ENCODE peak calls at places on chromosome 21, in eight cellular contexts. One of them, this sample, is unnamed. For H3K4me1, the result is how much of the 10 kb centered on the place peaks cover.

GRCh38 chr21:45019887-45020537 is 54.4 kb upstream of the ADARB1 start:
- DNase-seq in breast epithelium: no peak
- DNase-seq in esophagus squamous epithelium: no peak
- DNase-seq in tibial nerve: no peak
- DNase-seq in Peyer's patch: peak
- DNase-seq in HepG2: no peak
- DNase-seq in stomach: no peak
- DNase-seq in A549: no peak
- DNase-seq in this sample: no peak

GRCh38 chr21:34307991-34308532 is 55.7 kb upstream of the KCNE2 start:
- DNase-seq in A549: no peak
- DNase-seq in stomach: no peak
- DNase-seq in breast epithelium: no peak
- DNase-seq in Peyer's patch: no peak
- DNase-seq in HepG2: no peak
- DNase-seq in esophagus squamous epithelium: no peak
- DNase-seq in tibial nerve: no peak
- DNase-seq in this sample: no peak

GRCh38 chr21:29606613-29607012 is 307.9 kb downstream of the BACH1 start:
- DNase-seq in HepG2: no peak
- DNase-seq in Peyer's patch: no peak
- DNase-seq in stomach: no peak
- DNase-seq in tibial nerve: no peak
- DNase-seq in esophagus squamous epithelium: no peak
- DNase-seq in breast epithelium: no peak
- DNase-seq in A549: no peak
- DNase-seq in this sample: no peak

GRCh38 chr21:34205811-34206635 is 132.6 kb downstream of the MRPS6 start:
- DNase-seq in HepG2: no peak
- DNase-seq in breast epithelium: no peak
- DNase-seq in stomach: no peak
- DNase-seq in esophagus squamous epithelium: no peak
- DNase-seq in Peyer's patch: no peak
- DNase-seq in A549: no peak
- DNase-seq in tibial nerve: no peak
- DNase-seq in this sample: no peak

GRCh38 chr21:44525431-44526095 is 14.4 kb downstream of the KRTAP10-1 start:
- DNase-seq in esophagus squamous epithelium: no peak
- DNase-seq in breast epithelium: no peak
- DNase-seq in stomach: peak
- DNase-seq in Peyer's patch: no peak
- DNase-seq in A549: no peak
- DNase-seq in HepG2: peak
- DNase-seq in tibial nerve: no peak
- DNase-seq in this sample: no peak

GRCh38 chr21:45823100-45823681 is 158.4 kb upstream of the COL6A1 start:
- DNase-seq in A549: no peak
- DNase-seq in tibial nerve: no peak
- DNase-seq in esophagus squamous epithelium: no peak
- DNase-seq in HepG2: no peak
- DNase-seq in stomach: no peak
- DNase-seq in Peyer's patch: no peak
- DNase-seq in breast epithelium: no peak
- DNase-seq in this sample: peak

GRCh38 chr21:45284456-45284741 is 3.3 kb downstream of the POFUT2 start:
- DNase-seq in Peyer's patch: no peak
- DNase-seq in breast epithelium: no peak
- DNase-seq in HepG2: no peak
- DNase-seq in stomach: peak
- DNase-seq in tibial nerve: peak
- DNase-seq in esophagus squamous epithelium: no peak
- DNase-seq in A549: no peak
- DNase-seq in this sample: no peak

GRCh38 chr21:44498965-44499560 is 40.9 kb downstream of the KRTAP10-1 start:
- DNase-seq in esophagus squamous epithelium: no peak
- DNase-seq in HepG2: no peak
- DNase-seq in Peyer's patch: no peak
- DNase-seq in stomach: no peak
- DNase-seq in tibial nerve: no peak
- DNase-seq in A549: no peak
- DNase-seq in breast epithelium: no peak
- DNase-seq in this sample: no peak

GRCh38 chr21:25501448-25501847 is 105.8 kb downstream of the MRPL39 start:
- DNase-seq in A549: no peak
- DNase-seq in esophagus squamous epithelium: no peak
- DNase-seq in HepG2: no peak
- DNase-seq in tibial nerve: no peak
- DNase-seq in breast epithelium: no peak
- DNase-seq in Peyer's patch: no peak
- DNase-seq in stomach: no peak
- DNase-seq in this sample: no peak

GRCh38 chr21:20445971-20446370 is 552.2 kb upstream of the NCAM2 start:
- DNase-seq in breast epithelium: no peak
- DNase-seq in Peyer's patch: no peak
- DNase-seq in HepG2: no peak
- DNase-seq in tibial nerve: no peak
- DNase-seq in esophagus squamous epithelium: no peak
- DNase-seq in A549: no peak
- DNase-seq in stomach: no peak
- DNase-seq in this sample: no peak

GRCh38 chr21:34916446-34916845 is 132.7 kb downstream of the RUNX1 start:
- DNase-seq in breast epithelium: no peak
- DNase-seq in tibial nerve: no peak
- DNase-seq in esophagus squamous epithelium: no peak
- DNase-seq in stomach: no peak
- DNase-seq in HepG2: no peak
- DNase-seq in Peyer's patch: no peak
- DNase-seq in A549: no peak
- DNase-seq in this sample: no peak

GRCh38 chr21:34846601-34847112 is 177.9 kb downstream of the CLIC6 start:
- DNase-seq in Peyer's patch: no peak
- DNase-seq in breast epithelium: no peak
- DNase-seq in tibial nerve: no peak
- DNase-seq in stomach: no peak
- DNase-seq in esophagus squamous epithelium: no peak
- DNase-seq in A549: peak
- DNase-seq in HepG2: no peak
- DNase-seq in this sample: no peak

GRCh38 chr21:16285646-16286223 is 556.0 kb downstream of the USP25 start:
- DNase-seq in esophagus squamous epithelium: no peak
- DNase-seq in breast epithelium: no peak
- DNase-seq in A549: no peak
- DNase-seq in HepG2: no peak
- DNase-seq in Peyer's patch: no peak
- DNase-seq in stomach: no peak
- DNase-seq in tibial nerve: no peak
- DNase-seq in this sample: no peak

GRCh38 chr21:46369520-46370235 is 45.7 kb downstream of the PCNT start:
- DNase-seq in tibial nerve: no peak
- DNase-seq in stomach: no peak
- DNase-seq in esophagus squamous epithelium: no peak
- DNase-seq in A549: no peak
- DNase-seq in HepG2: no peak
- DNase-seq in Peyer's patch: no peak
- DNase-seq in breast epithelium: no peak
- DNase-seq in this sample: no peak

GRCh38 chr21:44408226-44408625 is 47.1 kb upstream of the LRRC3 start:
- DNase-seq in esophagus squamous epithelium: no peak
- DNase-seq in tibial nerve: no peak
- DNase-seq in A549: no peak
- DNase-seq in stomach: no peak
- DNase-seq in Peyer's patch: no peak
- DNase-seq in breast epithelium: no peak
- DNase-seq in HepG2: no peak
- DNase-seq in this sample: no peak

GRCh38 chr21:34522284-34522683 is 10.3 kb upstream of the KCNE1 start:
- DNase-seq in esophagus squamous epithelium: no peak
- DNase-seq in breast epithelium: no peak
- DNase-seq in A549: no peak
- DNase-seq in tibial nerve: no peak
- DNase-seq in Peyer's patch: peak
- DNase-seq in stomach: no peak
- DNase-seq in HepG2: peak
- DNase-seq in this sample: no peak

GRCh38 chr21:46111857-46112730 is 14.2 kb downstream of the COL6A2 start:
- DNase-seq in HepG2: no peak
- DNase-seq in stomach: peak
- DNase-seq in breast epithelium: peak
- DNase-seq in A549: no peak
- DNase-seq in tibial nerve: peak
- DNase-seq in Peyer's patch: peak
- DNase-seq in esophagus squamous epithelium: no peak
- DNase-seq in this sample: peak

GRCh38 chr21:25970254-25970930 is 200.2 kb downstream of the APP start:
- DNase-seq in esophagus squamous epithelium: no peak
- DNase-seq in Peyer's patch: no peak
- DNase-seq in A549: no peak
- DNase-seq in tibial nerve: no peak
- DNase-seq in breast epithelium: no peak
- DNase-seq in stomach: no peak
- DNase-seq in HepG2: no peak
- DNase-seq in this sample: peak

GRCh38 chr21:15793109-15793508 is 63.3 kb downstream of the USP25 start:
- DNase-seq in tibial nerve: no peak
- DNase-seq in A549: no peak
- DNase-seq in HepG2: no peak
- DNase-seq in Peyer's patch: no peak
- DNase-seq in breast epithelium: no peak
- DNase-seq in stomach: no peak
- DNase-seq in esophagus squamous epithelium: no peak
- DNase-seq in this sample: no peak

GRCh38 chr21:27321791-27322190 is 354.9 kb upstream of the ADAMTS5 start:
- DNase-seq in stomach: no peak
- DNase-seq in Peyer's patch: no peak
- DNase-seq in breast epithelium: no peak
- DNase-seq in tibial nerve: no peak
- DNase-seq in A549: no peak
- DNase-seq in esophagus squamous epithelium: no peak
- DNase-seq in HepG2: no peak
- DNase-seq in this sample: no peak
- TF ChIP-seq POLR2A in stomach: no peak
- TF ChIP-seq POLR2A in Peyer's patch: no peak
- TF ChIP-seq POLR2A in breast epithelium: no peak
- TF ChIP-seq POLR2A in tibial nerve: no peak
- TF ChIP-seq POLR2A in A549: no peak
- TF ChIP-seq POLR2A in esophagus squamous epithelium: no peak
- TF ChIP-seq POLR2A in HepG2: no peak
- TF ChIP-seq POLR2A in this sample: no peak

GRCh38 chr21:21860888-21861287 is 862.7 kb downstream of the NCAM2 start:
- DNase-seq in A549: no peak
- DNase-seq in esophagus squamous epithelium: no peak
- DNase-seq in stomach: no peak
- DNase-seq in breast epithelium: no peak
- DNase-seq in HepG2: no peak
- DNase-seq in Peyer's patch: no peak
- DNase-seq in tibial nerve: no peak
- DNase-seq in this sample: no peak
- H3K4me1 ChIP-seq in A549: under half
- H3K4me1 ChIP-seq in esophagus squamous epithelium: under half
- H3K4me1 ChIP-seq in stomach: under half
- H3K4me1 ChIP-seq in breast epithelium: under half
- H3K4me1 ChIP-seq in HepG2: under half
- H3K4me1 ChIP-seq in Peyer's patch: under half
- H3K4me1 ChIP-seq in tibial nerve: under half
- H3K4me1 ChIP-seq in this sample: under half

GRCh38 chr21:27833298-27833697 is 866.4 kb upstream of the ADAMTS5 start:
- DNase-seq in A549: no peak
- DNase-seq in Peyer's patch: no peak
- DNase-seq in HepG2: no peak
- DNase-seq in tibial nerve: no peak
- DNase-seq in stomach: no peak
- DNase-seq in breast epithelium: no peak
- DNase-seq in esophagus squamous epithelium: no peak
- DNase-seq in this sample: no peak
- TF ChIP-seq POLR2A in A549: no peak
- TF ChIP-seq POLR2A in Peyer's patch: no peak
- TF ChIP-seq POLR2A in HepG2: no peak
- TF ChIP-seq POLR2A in tibial nerve: no peak
- TF ChIP-seq POLR2A in stomach: no peak
- TF ChIP-seq POLR2A in breast epithelium: no peak
- TF ChIP-seq POLR2A in esophagus squamous epithelium: no peak
- TF ChIP-seq POLR2A in this sample: no peak

GRCh38 chr21:33025106-33025470 is 647 bp upstream of the OLIG2 start:
- DNase-seq in A549: no peak
- DNase-seq in esophagus squamous epithelium: no peak
- DNase-seq in Peyer's patch: no peak
- DNase-seq in tibial nerve: no peak
- DNase-seq in stomach: no peak
- DNase-seq in HepG2: no peak
- DNase-seq in breast epithelium: no peak
- DNase-seq in this sample: no peak

GRCh38 chr21:33025471-33026298 is at the start of gene OLIG2:
- DNase-seq in Peyer's patch: no peak
- DNase-seq in esophagus squamous epithelium: no peak
- DNase-seq in A549: no peak
- DNase-seq in HepG2: no peak
- DNase-seq in tibial nerve: no peak
- DNase-seq in stomach: no peak
- DNase-seq in breast epithelium: no peak
- DNase-seq in this sample: no peak

GRCh38 chr21:33023574-33024277 is 2.0 kb upstream of the OLIG2 start:
- DNase-seq in breast epithelium: no peak
- DNase-seq in esophagus squamous epithelium: no peak
- DNase-seq in Peyer's patch: no peak
- DNase-seq in stomach: no peak
- DNase-seq in A549: no peak
- DNase-seq in tibial nerve: no peak
- DNase-seq in HepG2: no peak
- DNase-seq in this sample: no peak

GRCh38 chr21:33022828-33023573 is 2.7 kb upstream of the OLIG2 start:
- DNase-seq in breast epithelium: no peak
- DNase-seq in A549: no peak
- DNase-seq in HepG2: no peak
- DNase-seq in esophagus squamous epithelium: no peak
- DNase-seq in Peyer's patch: no peak
- DNase-seq in tibial nerve: no peak
- DNase-seq in stomach: no peak
- DNase-seq in this sample: no peak

GRCh38 chr21:33024278-33025103 is 1.2 kb upstream of the OLIG2 start:
- DNase-seq in HepG2: no peak
- DNase-seq in stomach: no peak
- DNase-seq in breast epithelium: no peak
- DNase-seq in tibial nerve: no peak
- DNase-seq in A549: no peak
- DNase-seq in Peyer's patch: no peak
- DNase-seq in esophagus squamous epithelium: no peak
- DNase-seq in this sample: no peak
- H3K4me1 ChIP-seq in HepG2: under half
- H3K4me1 ChIP-seq in stomach: half or more
- H3K4me1 ChIP-seq in breast epithelium: under half
- H3K4me1 ChIP-seq in tibial nerve: under half
- H3K4me1 ChIP-seq in A549: under half
- H3K4me1 ChIP-seq in Peyer's patch: under half
- H3K4me1 ChIP-seq in esophagus squamous epithelium: half or more
- H3K4me1 ChIP-seq in this sample: under half

DNA sequence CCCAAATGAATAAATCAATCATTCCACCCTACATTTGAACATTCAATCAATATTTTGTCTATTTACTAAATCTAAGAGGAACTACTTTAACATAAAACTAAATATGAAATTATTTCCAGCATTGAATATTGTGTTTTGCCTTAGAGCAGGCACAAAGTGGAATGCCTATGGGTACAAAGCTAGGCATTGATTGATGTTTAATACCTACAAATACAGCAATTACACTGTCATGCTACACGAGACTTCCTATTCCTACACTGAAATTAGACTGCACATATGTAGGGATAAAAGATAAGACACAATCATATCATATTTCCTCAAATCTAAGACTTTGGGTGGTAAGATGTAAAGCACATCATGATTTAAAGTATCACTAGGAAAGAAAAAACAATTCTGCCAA is 12.9 kb upstream of the ERG start:
- DNase-seq in Peyer's patch: no peak
- DNase-seq in tibial nerve: no peak
- DNase-seq in HepG2: no peak
- DNase-seq in A549: no peak
- DNase-seq in stomach: no peak
- DNase-seq in breast epithelium: no peak
- DNase-seq in esophagus squamous epithelium: no peak
- DNase-seq in this sample: no peak
- TF ChIP-seq POLR2A in Peyer's patch: no peak
- TF ChIP-seq POLR2A in tibial nerve: no peak
- TF ChIP-seq POLR2A in HepG2: no peak
- TF ChIP-seq POLR2A in A549: no peak
- TF ChIP-seq POLR2A in stomach: no peak
- TF ChIP-seq POLR2A in breast epithelium: no peak
- TF ChIP-seq POLR2A in esophagus squamous epithelium: no peak
- TF ChIP-seq POLR2A in this sample: no peak

This sample was measured in testis.